ENCODE peak calls at places on chromosomes 7 and 10, in four cellular contexts. B is stomach, E is AG09319, A is breast epithelium. G is an unnamed sample.

GRCh38 chr7:157158400-157158799 is 19.7 kb downstream of the UBE3C start:
- DNase-seq in B (no peak), A (no peak), E (no peak), G (no peak)

GRCh38 chr7:75688200-75689136 is 50.3 kb downstream of the HIP1 start:
- DNase-seq in A (no peak), E (no peak), B (no peak), G (no peak)

GRCh38 chr10:103676058-103676785 is 179.2 kb downstream of the SH3PXD2A start:
- DNase-seq in E (no peak), B (no peak), A (peak), G (no peak)

GRCh38 chr7:71408276-71408675 is 276.3 kb downstream of the GALNT17 start:
- DNase-seq in B (no peak), E (no peak), A (no peak), G (no peak)

GRCh38 chr7:47725031-47725780 is 143.3 kb upstream of the TNS3 start:
- DNase-seq in B (peak), A (no peak), E (no peak), G (no peak)

GRCh38 chr7:120272261-120272895 is 597 bp upstream of the KCND2 start:
- DNase-seq in B (no peak), A (no peak), E (peak), G (peak)

GRCh38 chr7:22008683-22009082 is 63.0 kb upstream of the CDCA7L start:
- DNase-seq in B (no peak), E (no peak), A (no peak), G (no peak)

GRCh38 chr7:142308326-142308725 is 50.5 kb upstream of the PRSS58 start:
- DNase-seq in B (no peak), E (no peak), A (no peak), G (no peak)

GRCh38 chr10:23338155-23338828 is 6.3 kb downstream of the C10orf67 start:
- DNase-seq in E (no peak), B (no peak), A (no peak), G (no peak)
- TF ChIP-seq CTCF in E (no peak), B (no peak), A (no peak), G (no peak)

GRCh38 chr10:44925224-44925623 is 14.1 kb downstream of the TMEM72 start:
- DNase-seq in B (no peak), A (no peak), E (no peak), G (no peak)
- TF ChIP-seq CTCF in B (no peak), A (no peak), E (peak), G (peak)

DNA sequence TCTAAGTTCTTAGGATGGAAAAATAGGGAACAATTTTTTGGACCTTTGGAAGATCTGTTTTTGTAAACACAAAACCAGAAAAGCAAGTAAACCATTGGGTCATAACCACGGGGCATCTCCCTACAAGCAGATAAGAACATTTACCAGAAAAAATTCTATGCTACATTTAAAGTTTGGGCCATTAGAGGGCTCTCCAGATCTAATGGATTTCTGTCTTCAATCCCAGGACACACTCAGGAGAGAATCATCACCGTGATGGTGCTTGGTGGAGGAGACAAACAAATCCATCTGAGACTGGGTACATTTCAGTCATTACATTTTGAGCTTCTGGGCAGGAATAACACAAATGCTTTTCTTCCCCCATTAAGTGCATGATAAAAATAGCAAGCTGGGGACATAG is 178.4 kb upstream of the TARP start:
- DNase-seq in B (no peak), A (no peak), E (no peak), G (no peak)
- TF ChIP-seq CTCF in B (no peak), A (no peak), E (peak), G (peak)

DNA sequence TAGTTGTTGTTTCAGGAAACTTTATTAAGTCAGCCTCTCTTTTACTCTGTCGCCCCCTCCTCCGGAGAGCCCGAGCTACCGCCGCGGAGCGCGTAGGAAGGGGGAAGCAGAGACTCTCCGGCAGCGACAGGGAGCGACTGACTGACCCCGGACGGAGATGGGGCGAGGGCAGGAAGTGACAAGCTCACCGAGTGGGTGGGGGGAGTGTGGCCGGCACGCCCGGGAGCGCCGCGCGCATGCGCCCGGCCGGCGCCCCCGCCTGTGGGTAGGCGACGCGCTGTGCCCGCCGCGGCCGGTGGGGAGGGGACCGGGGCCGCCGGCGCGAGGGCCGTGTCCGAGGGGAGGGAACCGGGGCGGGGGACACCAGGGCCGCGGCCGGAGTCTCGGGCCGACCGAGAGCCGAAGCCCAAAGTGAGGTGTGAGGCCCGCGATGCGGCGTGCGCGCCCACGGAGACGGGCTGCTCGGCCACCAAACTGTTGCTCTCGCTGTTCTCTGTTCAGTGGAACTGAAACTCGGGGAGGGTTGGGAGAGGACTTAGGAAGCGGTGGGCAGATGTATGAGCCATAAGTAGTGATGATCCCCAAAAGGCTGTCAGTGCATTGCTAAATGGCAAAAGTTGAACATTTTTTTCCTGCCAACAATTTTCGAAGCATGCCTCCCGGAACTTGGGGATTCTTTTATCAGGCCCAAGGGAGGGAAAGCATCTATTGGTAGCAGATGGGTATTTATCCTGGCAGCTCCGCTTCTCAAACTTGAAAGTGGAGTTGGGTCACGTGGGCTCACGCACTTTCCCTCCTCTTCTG is at the start of gene ZNF800:
- DNase-seq in A (peak), E (peak), B (peak), G (peak)
- TF ChIP-seq CTCF in A (no peak), E (no peak), B (no peak), G (no peak)

DNA sequence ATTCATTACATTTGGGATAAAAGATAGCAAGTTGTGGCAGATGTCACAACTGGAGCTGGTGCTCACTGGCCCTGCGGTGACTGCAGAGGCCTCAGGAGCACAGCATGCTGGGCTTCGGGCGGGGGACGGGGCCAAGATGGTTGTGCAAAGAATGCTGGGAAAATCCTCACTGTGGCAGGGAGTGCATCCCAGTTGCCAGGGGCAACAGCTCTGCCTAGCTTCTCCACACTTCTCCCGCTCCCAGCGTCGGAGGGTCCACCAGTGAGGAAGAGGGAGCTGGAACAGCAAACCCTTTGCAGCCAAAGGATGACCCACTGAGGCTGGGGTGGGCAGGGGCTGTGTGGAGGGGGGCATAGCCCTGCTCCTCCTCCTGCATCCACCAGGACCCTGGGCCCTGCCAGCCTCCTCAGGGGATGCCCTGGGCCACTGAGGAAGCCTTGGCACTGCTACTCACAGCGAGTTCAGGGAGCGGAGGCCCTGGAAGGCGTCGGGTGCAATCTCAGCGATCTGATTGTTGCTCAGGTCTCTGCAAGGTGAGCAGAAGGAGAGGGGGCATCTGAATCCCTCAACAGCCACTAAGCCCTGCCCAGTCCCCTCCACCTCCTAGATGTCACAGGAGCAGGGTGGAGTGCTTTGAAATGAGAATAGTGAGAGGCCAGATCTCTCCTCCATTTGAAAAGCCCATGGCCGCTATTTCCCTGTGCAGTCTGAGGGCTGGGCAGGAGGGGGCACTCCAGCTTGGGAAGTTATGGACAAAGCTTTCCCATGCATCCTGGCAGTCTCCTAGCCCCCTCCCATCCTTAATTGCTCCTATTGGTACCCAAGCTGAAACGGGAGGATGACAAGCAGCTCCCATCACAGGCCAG is 126.5 kb downstream of the SLIT1 start:
- DNase-seq in A (no peak), E (no peak), B (no peak), G (no peak)
- TF ChIP-seq CTCF in A (no peak), E (no peak), B (no peak), G (no peak)

GRCh38 chr10:93702278-93703001 is at the start of gene FRA10AC1:
- DNase-seq in B (peak), E (peak), A (peak), G (peak)
- TF ChIP-seq CTCF in B (no peak), E (peak), A (no peak), G (peak)

GRCh38 chr10:119723161-119723560 is 2.7 kb upstream of the INPP5F start:
- DNase-seq in E (no peak), A (no peak), B (no peak), G (no peak)

GRCh38 chr10:119724630-119725549 is 960 bp upstream of the INPP5F start:
- DNase-seq in A (no peak), B (no peak), E (no peak), G (no peak)

GRCh38 chr10:119726291-119727261 is 726 bp downstream of the INPP5F start:
- DNase-seq in E (no peak), B (no peak), A (no peak), G (no peak)

GRCh38 chr10:119723624-119724023 is 2.2 kb upstream of the INPP5F start:
- DNase-seq in A (no peak), B (no peak), E (no peak), G (no peak)

DNA sequence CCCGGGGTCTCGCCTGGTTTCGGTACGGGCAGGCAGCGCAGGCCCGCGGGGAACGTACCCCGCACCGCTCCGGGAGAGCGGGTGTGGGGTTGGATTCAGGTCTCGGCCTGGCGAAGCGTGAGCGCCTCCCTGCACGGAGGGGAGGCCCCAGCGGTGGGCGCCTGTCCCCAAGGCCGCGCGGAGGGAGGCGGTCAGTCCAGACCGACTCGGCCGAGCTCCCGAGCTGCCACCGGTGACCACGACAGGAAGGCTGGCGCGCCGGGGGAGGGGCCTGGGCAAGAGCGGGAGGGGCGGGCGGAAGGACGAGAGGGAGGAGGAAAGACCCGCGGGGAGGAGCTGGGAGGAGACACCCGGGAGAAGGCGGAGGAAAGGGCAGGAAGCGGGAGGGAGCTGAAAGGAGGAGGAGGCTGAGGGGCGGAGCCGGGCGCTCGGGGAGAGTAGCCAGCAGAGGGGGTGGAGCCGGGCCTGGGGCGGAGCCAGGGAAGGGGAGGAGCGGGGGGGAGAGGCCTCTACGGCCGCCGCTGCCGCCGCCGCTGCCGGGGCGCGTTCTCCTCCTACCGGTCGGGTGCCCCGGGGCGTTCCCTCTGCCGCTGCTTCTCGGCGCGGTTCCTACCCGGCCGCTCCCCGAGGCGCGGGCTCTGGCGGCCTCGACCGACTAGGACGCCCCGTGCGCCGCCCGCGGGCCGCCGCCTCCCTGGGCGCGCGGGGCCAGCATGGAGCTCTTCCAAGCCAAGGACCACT is at the start of gene INPP5F:
- DNase-seq in B (peak), A (peak), E (peak), G (peak)
- TF ChIP-seq CTCF in B (no peak), A (no peak), E (peak), G (no peak)

G was measured in D721Med.